ENCODE peak calls at places on chromosomes 4 and X, in seven cellular contexts. X, Z, H, F, B, D and O are unnamed samples.

GRCh38 chrX:39226307-39226706 is 425.0 kb downstream of the MID1IP1 start:
- DNase-seq in X (no peak), Z (peak; percentile 27), H (no peak), F (no peak), B (no peak), D (no peak), O (no peak)

GRCh38 chr4:36187723-36188333 is 56.5 kb downstream of the ARAP2 start:
- DNase-seq in X (peak; percentile 57), Z (no peak), H (no peak), F (peak; percentile 23), B (no peak), D (no peak), O (no peak)

GRCh38 chrX:151912780-151913179 is at the start of gene MAGEA4:
- DNase-seq in X (no peak), Z (no peak), H (no peak), F (no peak), B (peak; percentile 55), D (no peak), O (no peak)

GRCh38 chrX:153769865-153770605 is 6.0 kb downstream of the PLXNB3 start:
- DNase-seq in X (no peak), Z (no peak), H (no peak), F (no peak), B (peak; percentile 72), D (no peak), O (no peak)

GRCh38 chr4:174524242-174524641 is 2.0 kb upstream of the HPGD start:
- DNase-seq in X (no peak), Z (no peak), H (no peak), F (no peak), B (no peak), D (no peak), O (no peak)

GRCh38 chr4:20529681-20530080 is 170.6 kb upstream of the PACRGL start:
- DNase-seq in X (no peak), Z (no peak), H (no peak), F (no peak), B (no peak), D (no peak), O (no peak)

GRCh38 chrX:38859602-38860001 is 58.3 kb downstream of the MID1IP1 start:
- DNase-seq in X (no peak), Z (no peak), H (no peak), F (no peak), B (no peak), D (no peak), O (no peak)

GRCh38 chr4:47490550-47490949 is 5.5 kb downstream of the ATP10D start:
- DNase-seq in X (peak; percentile 50), Z (no peak), H (peak; percentile 13), F (peak; percentile 44), B (no peak), D (no peak), O (no peak)

GRCh38 chr4:1418494-1419285 is 12.4 kb upstream of the NKX1-1 start:
- DNase-seq in X (no peak), Z (peak; percentile 5), H (no peak), F (no peak), B (peak; percentile 54), D (peak; percentile 46), O (no peak)

GRCh38 chr4:55079451-55080173 is 45.8 kb downstream of the KDR start:
- DNase-seq in X (no peak), Z (no peak), H (no peak), F (no peak), B (no peak), D (no peak), O (no peak)

GRCh38 chr4:74543247-74543670 is 98.3 kb downstream of the AREG start:
- DNase-seq in X (no peak), Z (no peak), H (no peak), F (peak; percentile 90), B (no peak), D (no peak), O (no peak)

GRCh38 chr4:71498002-71498401 is 159.2 kb downstream of the SLC4A4 start:
- DNase-seq in X (no peak), Z (no peak), H (no peak), F (no peak), B (no peak), D (no peak), O (no peak)

GRCh38 chr4:67452100-67452887 is 93.0 kb downstream of the CENPC start:
- DNase-seq in X (no peak), Z (no peak), H (no peak), F (no peak), B (no peak), D (no peak), O (no peak)

GRCh38 chr4:71045256-71045655 is 51.8 kb downstream of the DCK start:
- DNase-seq in X (no peak), Z (no peak), H (no peak), F (no peak), B (no peak), D (no peak), O (no peak)

GRCh38 chr4:17981063-17981462 is 40.5 kb downstream of the LCORL start:
- DNase-seq in X (no peak), Z (no peak), H (no peak), F (no peak), B (no peak), D (no peak), O (no peak)

GRCh38 chrX:141935645-141936044 is 32.0 kb downstream of the MAGEC1 start:
- DNase-seq in X (no peak), Z (no peak), H (no peak), F (peak; percentile 43), B (no peak), D (no peak), O (no peak)

GRCh38 chrX:141936080-141936479 is 32.4 kb downstream of the MAGEC1 start:
- DNase-seq in X (peak; percentile 2), Z (no peak), H (no peak), F (peak; percentile 24), B (no peak), D (no peak), O (no peak)
- TF ChIP-seq CTCF in X (peak; percentile 26), Z (no peak), H (no peak), F (peak; percentile 38), B (no peak), D (no peak), O (no peak)

DNA sequence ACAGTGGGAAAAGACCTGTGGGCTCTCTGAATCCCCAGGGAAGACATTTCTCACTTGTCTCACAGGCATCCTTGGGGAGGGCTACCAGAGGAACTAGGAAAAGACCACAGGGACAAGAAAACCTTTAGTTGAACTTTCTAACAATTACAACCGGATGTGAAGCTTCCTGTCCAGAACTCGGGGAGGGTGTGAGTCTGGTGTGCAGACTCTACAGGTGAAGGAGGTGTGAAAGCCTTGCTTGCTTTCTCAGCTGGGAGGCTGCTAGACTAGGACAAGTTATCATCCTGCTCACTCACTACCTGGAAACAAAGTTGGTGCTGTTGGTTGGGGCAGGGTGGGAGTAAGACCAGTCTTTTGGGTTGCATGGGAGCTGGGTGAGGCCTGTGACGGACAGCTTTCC is 158.5 kb upstream of the PBDC1 start:
- DNase-seq in X (no peak), Z (no peak), H (no peak), F (peak; percentile 59), B (no peak), D (no peak), O (no peak)
- H3K27ac ChIP-seq in X (no peak overlapping the region), Z (no peak overlapping the region), H (no peak overlapping the region), F (no peak overlapping the region), B (no peak overlapping the region), D (no peak overlapping the region), O (no peak overlapping the region)

DNA sequence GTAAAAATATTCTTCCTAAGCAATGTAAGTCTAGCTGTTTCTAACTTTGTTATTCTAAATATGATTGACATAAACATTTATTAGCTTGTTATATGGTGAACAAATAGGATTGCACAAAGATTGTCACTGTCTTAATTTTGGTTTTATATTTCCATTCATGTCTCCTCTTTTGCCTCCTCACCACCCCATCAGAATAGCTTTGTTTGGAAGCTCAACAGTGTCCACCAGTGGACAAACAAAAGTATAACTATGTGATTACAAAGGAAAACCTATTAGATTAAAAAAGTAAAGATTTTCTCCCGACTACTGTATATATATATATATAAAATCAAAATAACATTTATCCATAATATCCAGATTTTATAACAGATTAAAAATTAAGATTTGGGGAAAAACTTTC is 468.2 kb downstream of the ZIC3 start:
- DNase-seq in X (peak; percentile 10), Z (no peak), H (no peak), F (no peak), B (no peak), D (no peak), O (no peak)
- TF ChIP-seq CTCF in X (peak; percentile 49), Z (no peak), H (no peak), F (peak; percentile 10), B (no peak), D (no peak), O (no peak)

GRCh38 chrX:68113837-68114572 is 319.3 kb downstream of the OPHN1 start:
- DNase-seq in X (no peak), Z (no peak), H (no peak), F (no peak), B (no peak), D (no peak), O (no peak)
- H3K27ac ChIP-seq in X (no peak overlapping the region), Z (no peak overlapping the region), H (no peak overlapping the region), F (no peak overlapping the region), B (no peak overlapping the region), D (no peak overlapping the region), O (no peak overlapping the region)

GRCh38 chrX:53939127-53939526 is 105.1 kb downstream of the PHF8 start:
- DNase-seq in X (no peak), Z (no peak), H (no peak), F (no peak), B (no peak), D (no peak), O (no peak)
- TF ChIP-seq CTCF in X (no peak), Z (no peak), H (no peak), F (no peak), B (no peak), D (no peak), O (no peak)

DNA sequence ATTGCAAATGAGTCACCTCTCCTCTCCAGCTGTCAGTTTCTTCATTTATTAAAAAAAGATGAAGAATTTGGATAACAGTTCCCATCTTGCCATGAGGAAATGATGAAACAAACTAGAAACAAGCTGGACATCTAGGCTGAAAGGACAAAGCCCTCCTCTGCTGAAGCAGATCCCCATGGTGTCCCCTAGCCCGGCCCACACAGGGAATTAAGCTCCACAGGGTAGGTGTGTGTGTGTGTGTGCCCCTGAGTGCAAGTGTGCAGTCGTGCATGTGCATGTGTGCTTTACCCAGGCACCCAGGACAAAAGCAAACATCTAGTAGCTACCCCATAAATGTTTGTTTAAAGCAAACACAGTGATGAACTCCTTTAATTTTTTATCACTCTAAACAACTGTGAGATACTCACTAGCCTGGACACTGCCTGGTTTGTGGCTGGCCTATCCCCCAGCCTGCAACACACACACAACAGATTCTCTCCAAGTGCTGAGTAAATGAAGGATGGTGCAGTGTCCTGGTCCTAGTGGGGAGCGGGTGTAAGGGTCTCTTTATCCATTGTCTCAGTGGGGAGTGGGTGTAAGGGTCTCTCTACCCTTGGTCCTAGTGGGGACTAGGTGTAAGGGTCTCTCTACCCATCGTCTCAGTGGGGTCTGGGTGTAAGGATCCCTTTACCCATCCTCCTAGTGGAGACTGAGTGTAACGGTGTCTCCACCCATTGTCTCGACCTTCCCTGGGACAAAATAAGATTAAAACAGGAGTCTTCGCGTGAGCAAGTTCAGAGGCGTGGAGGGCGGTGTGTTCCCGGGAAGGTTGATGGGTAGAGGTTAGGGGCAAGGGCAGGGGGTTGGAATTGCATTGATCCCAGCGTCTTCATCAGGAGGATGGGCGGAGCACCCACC is 688 bp upstream of the EVC start:
- DNase-seq in X (peak; percentile 57), Z (no peak), H (no peak), F (peak; percentile 36), B (no peak), D (no peak), O (no peak)
- H3K27ac ChIP-seq in X (no peak overlapping the region), Z (peak overlapping the region; percentile 84), H (peak overlapping the region; percentile 50), F (peak overlapping the region; percentile 58), B (peak overlapping the region; percentile 63), D (peak overlapping the region; percentile 75), O (peak overlapping the region; percentile 96)